ENCODE peak calls at places on chromosomes 5 and 9, in ten cellular contexts. One of them, this sample, is unnamed.
A peak's percentile ranks its signal among the peaks of the same experiment; 100 is the strongest.

GRCh38 chr5:34639852-34640626 is 16.1 kb upstream of the RAI14 start:
- DNase-seq in IMR-90: peak; percentile 90
- DNase-seq in activated CD4-positive, alpha-beta T cell treated with anti-CD3 and anti-CD28 coated beads for 48 hours: no peak
- DNase-seq in upper lobe of right lung: no peak
- DNase-seq in lung microvascular endothelial cell: no peak
- DNase-seq in SW480: no peak
- DNase-seq in posterior cingulate gyrus: no peak
- DNase-seq in hepatic stellate cell: peak; percentile 36
- DNase-seq in body of pancreas: no peak
- DNase-seq in left ventricle myocardium superior: no peak
- DNase-seq in this sample: no peak

GRCh38 chr9:137760426-137760825 is 117.2 kb upstream of the CACNA1B start:
- DNase-seq in hepatic stellate cell: no peak
- DNase-seq in upper lobe of right lung: no peak
- DNase-seq in SW480: no peak
- DNase-seq in activated CD4-positive, alpha-beta T cell treated with anti-CD3 and anti-CD28 coated beads for 48 hours: no peak
- DNase-seq in body of pancreas: no peak
- DNase-seq in left ventricle myocardium superior: no peak
- DNase-seq in lung microvascular endothelial cell: no peak
- DNase-seq in posterior cingulate gyrus: no peak
- DNase-seq in IMR-90: peak; percentile 13
- DNase-seq in this sample: no peak

GRCh38 chr5:80590766-80591165 is 20.7 kb upstream of the ANKRD34B start:
- DNase-seq in body of pancreas: no peak
- DNase-seq in upper lobe of right lung: no peak
- DNase-seq in SW480: no peak
- DNase-seq in posterior cingulate gyrus: no peak
- DNase-seq in IMR-90: no peak
- DNase-seq in activated CD4-positive, alpha-beta T cell treated with anti-CD3 and anti-CD28 coated beads for 48 hours: no peak
- DNase-seq in hepatic stellate cell: no peak
- DNase-seq in left ventricle myocardium superior: no peak
- DNase-seq in lung microvascular endothelial cell: no peak
- DNase-seq in this sample: no peak

GRCh38 chr5:81553570-81554212 is 159.8 kb upstream of the ACOT12 start:
- DNase-seq in body of pancreas: no peak
- DNase-seq in hepatic stellate cell: no peak
- DNase-seq in posterior cingulate gyrus: no peak
- DNase-seq in left ventricle myocardium superior: no peak
- DNase-seq in lung microvascular endothelial cell: peak; percentile 55
- DNase-seq in upper lobe of right lung: no peak
- DNase-seq in SW480: no peak
- DNase-seq in IMR-90: no peak
- DNase-seq in activated CD4-positive, alpha-beta T cell treated with anti-CD3 and anti-CD28 coated beads for 48 hours: no peak
- DNase-seq in this sample: no peak

GRCh38 chr5:17087035-17087434 is 130.4 kb upstream of the BASP1 start:
- DNase-seq in SW480: peak; percentile 36
- DNase-seq in activated CD4-positive, alpha-beta T cell treated with anti-CD3 and anti-CD28 coated beads for 48 hours: no peak
- DNase-seq in body of pancreas: no peak
- DNase-seq in upper lobe of right lung: no peak
- DNase-seq in left ventricle myocardium superior: no peak
- DNase-seq in IMR-90: peak; percentile 23
- DNase-seq in posterior cingulate gyrus: no peak
- DNase-seq in hepatic stellate cell: peak; percentile 20
- DNase-seq in lung microvascular endothelial cell: no peak
- DNase-seq in this sample: no peak

GRCh38 chr9:119963258-119963797 is 594.1 kb upstream of the BRINP1 start:
- DNase-seq in hepatic stellate cell: peak; percentile 85
- DNase-seq in left ventricle myocardium superior: no peak
- DNase-seq in IMR-90: peak; percentile 78
- DNase-seq in SW480: peak; percentile 63
- DNase-seq in lung microvascular endothelial cell: peak; percentile 13
- DNase-seq in posterior cingulate gyrus: no peak
- DNase-seq in body of pancreas: no peak
- DNase-seq in upper lobe of right lung: no peak
- DNase-seq in activated CD4-positive, alpha-beta T cell treated with anti-CD3 and anti-CD28 coated beads for 48 hours: no peak
- DNase-seq in this sample: no peak

GRCh38 chr5:166074839-166075481 is 2216.5 kb upstream of the WWC1 start:
- DNase-seq in lung microvascular endothelial cell: no peak
- DNase-seq in IMR-90: no peak
- DNase-seq in hepatic stellate cell: no peak
- DNase-seq in activated CD4-positive, alpha-beta T cell treated with anti-CD3 and anti-CD28 coated beads for 48 hours: no peak
- DNase-seq in upper lobe of right lung: no peak
- DNase-seq in body of pancreas: no peak
- DNase-seq in left ventricle myocardium superior: no peak
- DNase-seq in SW480: peak; percentile 13
- DNase-seq in posterior cingulate gyrus: no peak
- DNase-seq in this sample: no peak

GRCh38 chr5:98454407-98454806 is 319.1 kb upstream of the RGMB start:
- DNase-seq in IMR-90: peak; percentile 55
- DNase-seq in activated CD4-positive, alpha-beta T cell treated with anti-CD3 and anti-CD28 coated beads for 48 hours: no peak
- DNase-seq in left ventricle myocardium superior: no peak
- DNase-seq in posterior cingulate gyrus: no peak
- DNase-seq in body of pancreas: no peak
- DNase-seq in SW480: no peak
- DNase-seq in upper lobe of right lung: no peak
- DNase-seq in hepatic stellate cell: no peak
- DNase-seq in lung microvascular endothelial cell: peak; percentile 25
- DNase-seq in this sample: no peak

GRCh38 chr5:23208959-23209431 is 298.4 kb upstream of the PRDM9 start:
- DNase-seq in IMR-90: peak; percentile 23
- DNase-seq in hepatic stellate cell: no peak
- DNase-seq in lung microvascular endothelial cell: peak; percentile 10
- DNase-seq in body of pancreas: no peak
- DNase-seq in SW480: peak; percentile 67
- DNase-seq in posterior cingulate gyrus: no peak
- DNase-seq in left ventricle myocardium superior: no peak
- DNase-seq in activated CD4-positive, alpha-beta T cell treated with anti-CD3 and anti-CD28 coated beads for 48 hours: no peak
- DNase-seq in upper lobe of right lung: no peak
- DNase-seq in this sample: no peak

This sample was measured in left ventricle myocardium inferior.